ENCODE peak calls at places on chromosomes 1 and 21, in four cellular contexts. X is pancreas, R is fibroblast of lung, N is uterus. K is an unnamed sample. For H3K36me3, the result is how much of the 10 kb centered on the place peaks cover.

GRCh38 chr21:26394341-26394740 is 178.7 kb downstream of the CYYR1 start:
- DNase-seq in X (no peak), R (no peak), N (no peak), K (no peak)

GRCh38 chr21:37370152-37371040 is 3.8 kb downstream of the DYRK1A start:
- DNase-seq in X (no peak), R (peak), N (no peak), K (no peak)

GRCh38 chr1:107076846-107077245 is 20.4 kb downstream of the PRMT6 start:
- DNase-seq in X (no peak), R (peak), N (no peak), K (peak)

GRCh38 chr1:239308701-239309333 is 77.6 kb upstream of the CHRM3 start:
- DNase-seq in X (peak), R (no peak), N (no peak), K (no peak)

GRCh38 chr1:102879439-102879993 is 228.8 kb downstream of the COL11A1 start:
- DNase-seq in X (no peak), R (peak), N (no peak), K (peak)

GRCh38 chr1:219927298-219927955 is 930 bp downstream of the SLC30A10 start:
- DNase-seq in X (no peak), R (no peak), N (no peak), K (no peak)

GRCh38 chr1:51518033-51518729 is 885 bp downstream of the EPS15 start:
- DNase-seq in X (peak), R (peak), N (peak), K (no peak)

GRCh38 chr1:179167955-179168354 is 61.5 kb downstream of the ABL2 start:
- DNase-seq in X (no peak), R (no peak), N (no peak), K (no peak)

GRCh38 chr1:31811605-31812004 is 4.2 kb downstream of the SPOCD1 start:
- DNase-seq in X (no peak), R (peak), N (no peak), K (peak)

GRCh38 chr1:169117599-169117998 is 11.1 kb downstream of the ATP1B1 start:
- DNase-seq in X (no peak), R (no peak), N (no peak), K (no peak)

GRCh38 chr1:98865796-98866195 is 138.9 kb downstream of the PLPPR5 start:
- DNase-seq in X (no peak), R (no peak), N (no peak), K (no peak)

GRCh38 chr1:160291248-160292220 is 6.6 kb upstream of the PEX19 start:
- DNase-seq in X (no peak), R (peak), N (peak), K (peak)

GRCh38 chr1:160293020-160293968 is 8.4 kb upstream of the PEX19 start:
- DNase-seq in X (no peak), R (no peak), N (no peak), K (no peak)

GRCh38 chr1:160300173-160300572 is 15.2 kb upstream of the PEX19 start:
- DNase-seq in X (no peak), R (no peak), N (no peak), K (no peak)

GRCh38 chr1:160296036-160296435 is 11.1 kb upstream of the PEX19 start:
- DNase-seq in X (no peak), R (no peak), N (no peak), K (no peak)
- H3K36me3 ChIP-seq in X (half or more), R (under half), N (under half), K (under half)

GRCh38 chr1:92839442-92839841 is 7.6 kb downstream of the RPL5 start:
- DNase-seq in X (no peak), R (no peak), N (no peak), K (no peak)

GRCh38 chr1:92838519-92838918 is 6.7 kb downstream of the RPL5 start:
- DNase-seq in X (no peak), R (no peak), N (no peak), K (no peak)

GRCh38 chr1:92843046-92843423 is 11.2 kb downstream of the RPL5 start:
- DNase-seq in X (no peak), R (no peak), N (no peak), K (no peak)

GRCh38 chr1:92842082-92843045 is 10.5 kb downstream of the RPL5 start:
- DNase-seq in X (no peak), R (no peak), N (no peak), K (no peak)

GRCh38 chr1:92840600-92840999 is 8.8 kb downstream of the RPL5 start:
- DNase-seq in X (no peak), R (no peak), N (no peak), K (no peak)
- H3K36me3 ChIP-seq in X (half or more), R (under half), N (under half), K (under half)

DNA sequence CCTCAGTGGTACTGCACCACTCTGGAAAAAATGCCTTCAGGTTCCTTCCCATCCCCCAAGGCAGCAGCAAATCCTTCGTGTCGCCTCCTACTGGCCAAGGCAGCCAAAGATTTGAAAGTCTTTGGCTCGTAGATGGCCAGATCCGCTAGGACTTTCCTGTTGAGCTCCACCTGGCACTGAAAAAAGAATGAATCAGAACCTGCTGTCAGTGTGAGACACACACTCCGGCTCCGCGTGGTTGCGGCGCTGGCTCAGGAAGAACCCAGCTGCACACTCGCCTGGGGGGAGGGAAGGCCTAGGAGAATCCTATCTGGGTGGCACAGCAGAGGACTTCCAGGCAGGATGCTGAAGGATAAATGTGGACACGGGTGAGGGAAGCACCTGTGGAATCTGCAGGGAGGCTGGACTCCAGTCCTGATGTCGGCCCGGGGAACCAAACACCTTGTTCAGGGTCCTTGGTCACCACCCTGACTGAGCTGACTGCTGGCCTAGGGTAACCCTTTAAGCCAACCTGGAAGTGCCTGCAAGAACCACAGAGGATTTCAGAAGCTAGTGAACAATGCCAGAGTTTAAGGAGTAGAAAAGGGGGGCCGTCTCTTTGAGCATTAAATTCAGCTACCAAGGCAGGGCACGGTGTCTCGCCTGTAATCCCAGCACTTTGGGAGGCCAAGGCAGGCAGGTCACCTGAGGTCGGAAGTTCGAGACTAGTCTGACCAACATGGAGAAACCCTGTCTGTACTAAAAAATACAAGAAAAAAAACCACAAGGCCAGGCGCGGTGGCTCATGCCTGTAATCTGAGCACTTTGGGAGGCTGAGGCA is 3.2 kb upstream of the CCNL2 start:
- DNase-seq in X (no peak), R (peak), N (no peak), K (no peak)
- H3K36me3 ChIP-seq in X (under half), R (under half), N (under half), K (under half)

DNA sequence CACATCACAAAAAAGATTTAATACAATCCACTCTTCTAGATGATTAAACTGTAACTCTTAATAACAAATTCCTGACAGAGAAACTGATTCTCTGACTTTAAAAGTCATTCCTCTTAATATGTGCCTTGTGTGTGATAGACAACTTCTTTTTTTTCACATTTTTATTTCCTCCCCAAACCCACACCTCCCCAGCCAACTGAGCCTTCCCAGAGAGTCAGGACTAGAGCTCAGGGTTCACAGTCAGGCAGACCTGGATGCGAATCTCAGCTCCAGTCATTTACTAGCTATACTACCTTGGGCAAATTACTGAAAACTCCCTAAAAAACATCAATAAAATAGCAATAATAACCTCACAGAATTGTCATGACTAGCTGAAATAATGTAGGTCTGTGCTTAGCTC is 14.2 kb downstream of the ATPAF1 start:
- DNase-seq in X (no peak), R (no peak), N (no peak), K (no peak)
- H3K36me3 ChIP-seq in X (under half), R (under half), N (under half), K (under half)

GRCh38 chr1:204439976-204440375 is 28.4 kb upstream of the PPP1R15B start:
- DNase-seq in X (no peak), R (no peak), N (no peak), K (no peak)
- H3K36me3 ChIP-seq in X (under half), R (under half), N (under half), K (under half)

GRCh38 chr1:161214374-161214773 is 721 bp upstream of the FCER1G start:
- DNase-seq in X (no peak), R (no peak), N (no peak), K (no peak)
- H3K36me3 ChIP-seq in X (under half), R (under half), N (under half), K (under half)

DNA sequence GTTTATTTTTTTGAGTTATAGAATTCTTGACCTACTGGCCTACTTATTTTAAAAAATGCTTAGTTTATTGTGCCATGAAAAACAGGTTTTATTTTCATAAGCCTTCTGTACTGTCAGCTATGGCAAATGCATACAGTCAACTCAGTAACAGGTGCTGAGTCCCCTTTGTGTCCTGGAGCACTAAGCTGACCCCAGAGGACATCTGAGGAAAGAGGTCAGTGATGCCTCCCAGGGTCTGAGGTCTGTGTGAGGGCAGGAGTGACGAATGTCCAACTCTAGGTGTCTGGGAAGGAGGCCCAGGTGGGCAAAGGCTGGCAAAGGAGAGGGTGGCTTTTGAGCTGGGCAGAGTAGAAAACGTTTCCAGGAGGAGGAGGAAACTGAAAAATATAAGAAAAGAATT is 7.8 kb upstream of the TMEM201 start:
- DNase-seq in X (no peak), R (no peak), N (no peak), K (no peak)
- H3K36me3 ChIP-seq in X (under half), R (under half), N (under half), K (under half)

K was measured in kidney epithelial cell.